ENCODE peak calls at places on chromosomes 12 and 14, in four cellular contexts. J is stimulated activated CD8-positive, alpha-beta memory T cell treated with anti-CD3 and anti-CD28 coated beads, Interleukin-7, amount 100 ng/mL, for 4 hours; F is activated effector memory CD4-positive, alpha-beta T cell treated with Interleukin-2 at 50 U/mL for 16 hours; D is Karpas-422. H is an unnamed sample.
A peak's percentile ranks its signal among the peaks of the same experiment; 100 is the strongest.

GRCh38 chr12:14280921-14281320 is 84.6 kb upstream of the ATF7IP start:
- DNase-seq in J (no peak), F (no peak), D (peak; percentile 64), H (no peak)

GRCh38 chr12:132315951-132316350 is 13.4 kb downstream of the GALNT9 start:
- DNase-seq in J (no peak), F (no peak), D (no peak), H (no peak)

GRCh38 chr12:52316701-52317100 is 4.5 kb downstream of the KRT83 start:
- DNase-seq in J (no peak), F (no peak), D (no peak), H (no peak)

GRCh38 chr14:24367506-24368214 is at the start of gene NFATC4:
- DNase-seq in J (no peak), F (no peak), D (peak; percentile 85), H (no peak)

GRCh38 chr14:67313153-67313552 is 46.5 kb downstream of the ATP6V1D start:
- DNase-seq in J (no peak), F (no peak), D (no peak), H (no peak)

GRCh38 chr14:24113801-24114535 is 609 bp upstream of the DCAF11 start:
- DNase-seq in J (peak; percentile 58), F (peak; percentile 75), D (peak; percentile 98), H (no peak)

GRCh38 chr12:15227004-15227679 is 5.9 kb upstream of the RERG start:
- DNase-seq in J (no peak), F (no peak), D (peak; percentile 75), H (no peak)

GRCh38 chr12:69405466-69405865 is 45.9 kb downstream of the YEATS4 start:
- DNase-seq in J (no peak), F (no peak), D (no peak), H (no peak)

GRCh38 chr12:931591-931990 is 17.9 kb downstream of the RAD52 start:
- DNase-seq in J (no peak), F (no peak), D (no peak), H (no peak)

GRCh38 chr12:132445884-132446471 is 44.0 kb upstream of the FBRSL1 start:
- DNase-seq in J (peak; percentile 26), F (peak; percentile 49), D (no peak), H (no peak)

GRCh38 chr14:90518941-90519256 is 122.1 kb downstream of the CALM1 start:
- DNase-seq in J (peak; percentile 29), F (peak; percentile 10), D (peak; percentile 87), H (no peak)

GRCh38 chr14:64958201-64958600 is 13.9 kb downstream of the RAB15 start:
- DNase-seq in J (no peak), F (no peak), D (no peak), H (no peak)

GRCh38 chr12:123142948-123143752 is 7.7 kb downstream of the PITPNM2 start:
- DNase-seq in J (no peak), F (no peak), D (peak; percentile 54), H (no peak)

GRCh38 chr14:103562385-103563088 is at the start of the genes BAG5 and COA8:
- DNase-seq in J (peak; percentile 70), F (peak; percentile 82), D (peak; percentile 97), H (no peak)

GRCh38 chr14:34060747-34061050 is 109.8 kb upstream of the EGLN3 start:
- DNase-seq in J (no peak), F (no peak), D (no peak), H (no peak)

GRCh38 chr12:43104524-43104923 is 447.5 kb downstream of the ADAMTS20 start:
- DNase-seq in J (no peak), F (no peak), D (no peak), H (no peak)

GRCh38 chr12:121240484-121241202 is 30.7 kb downstream of the P2RX4 start:
- DNase-seq in J (peak; percentile 87), F (peak; percentile 86), D (no peak), H (no peak)

GRCh38 chr14:101010293-101010692 is 106.8 kb upstream of the RTL1 start:
- DNase-seq in J (no peak), F (no peak), D (no peak), H (no peak)

GRCh38 chr14:24673534-24674203 is 39.7 kb upstream of the GZMB start:
- DNase-seq in J (peak; percentile 79), F (peak; percentile 55), D (peak; percentile 45), H (no peak)

GRCh38 chr12:129532082-129532481 is 371.7 kb downstream of the TMEM132D start:
- DNase-seq in J (no peak), F (no peak), D (no peak), H (no peak)

GRCh38 chr12:65672441-65672840 is 151.8 kb upstream of the HMGA2 start:
- DNase-seq in J (no peak), F (no peak), D (peak; percentile 16), H (no peak)

GRCh38 chr12:18861287-18861858 is 123.5 kb downstream of the CAPZA3 start:
- DNase-seq in J (no peak), F (no peak), D (peak; percentile 79), H (no peak)

GRCh38 chr14:88325883-88326282 is 2.8 kb upstream of the KCNK10 start:
- DNase-seq in J (no peak), F (no peak), D (no peak), H (no peak)

GRCh38 chr14:50103558-50103957 is 12.8 kb downstream of the VCPKMT start:
- DNase-seq in J (no peak), F (no peak), D (no peak), H (no peak)

GRCh38 chr12:11686135-11686534 is 36.7 kb downstream of the ETV6 start:
- DNase-seq in J (no peak), F (no peak), D (no peak), H (no peak)

GRCh38 chr12:81167694-81168093 is 89.8 kb downstream of the ACSS3 start:
- DNase-seq in J (no peak), F (no peak), D (no peak), H (no peak)

GRCh38 chr14:100341301-100342031 is 18.3 kb downstream of the SLC25A47 start:
- DNase-seq in J (no peak), F (no peak), D (peak; percentile 88), H (peak; percentile 80)

GRCh38 chr12:22518998-22519397 is 25.3 kb downstream of the C2CD5 start:
- DNase-seq in J (no peak), F (no peak), D (no peak), H (no peak)

GRCh38 chr14:66782853-66783252 is 274.9 kb downstream of the GPHN start:
- DNase-seq in J (no peak), F (no peak), D (no peak), H (no peak)

GRCh38 chr14:86780461-86780860 is 1212.5 kb downstream of the GALC start:
- DNase-seq in J (no peak), F (no peak), D (no peak), H (no peak)

GRCh38 chr12:55720894-55721444 is 776 bp downstream of the RDH5 start:
- DNase-seq in J (no peak), F (no peak), D (no peak), H (no peak)

GRCh38 chr12:78181544-78182162 is 351.0 kb downstream of the NAV3 start:
- DNase-seq in J (no peak), F (no peak), D (peak; percentile 70), H (no peak)

GRCh38 chr12:62301799-62302133 is 41.6 kb downstream of the USP15 start:
- DNase-seq in J (no peak), F (no peak), D (no peak), H (no peak)

GRCh38 chr12:69701821-69702220 is 2.7 kb upstream of the BEST3 start:
- DNase-seq in J (no peak), F (no peak), D (no peak), H (no peak)

GRCh38 chr12:42962384-42962783 is 372.8 kb upstream of the PRICKLE1 start:
- DNase-seq in J (no peak), F (no peak), D (no peak), H (no peak)

GRCh38 chr12:98814254-98814653 is 169.2 kb downstream of the APAF1 start:
- DNase-seq in J (no peak), F (no peak), D (no peak), H (no peak)

GRCh38 chr12:22518067-22518719 is 26.1 kb downstream of the C2CD5 start:
- DNase-seq in J (no peak), F (no peak), D (no peak), H (no peak)

GRCh38 chr12:25992026-25992782 is 33.7 kb downstream of the RASSF8 start:
- DNase-seq in J (no peak), F (no peak), D (no peak), H (no peak)